ENCODE peak calls at places on chromosomes 13 and 19, in six cellular contexts. D is OCI-LY7; M is CD8-positive, alpha-beta memory T cell; Q is vagina; N is psoas muscle; L is heart right ventricle. G is an unnamed sample. For H3K4me1, the result is how much of the 10 kb centered on the place peaks cover.

GRCh38 chr13:63636231-63636993 is 2220.8 kb upstream of the PCDH20 start:
- DNase-seq in D (no peak), M (no peak), Q (no peak), N (no peak), L (no peak), G (no peak)

GRCh38 chr13:48775804-48776203 is 122.1 kb downstream of the CYSLTR2 start:
- DNase-seq in D (no peak), M (no peak), Q (no peak), N (no peak), L (no peak), G (peak)

GRCh38 chr13:97328222-97328790 is 105.7 kb upstream of the RAP2A start:
- DNase-seq in D (no peak), M (no peak), Q (no peak), N (peak), L (no peak), G (peak)

GRCh38 chr19:8004723-8005513 is 523 bp downstream of the ELAVL1 start:
- DNase-seq in D (peak), M (peak), Q (no peak), N (no peak), L (no peak), G (peak)

GRCh38 chr19:40646564-40647254 is 43.7 kb downstream of the NUMBL start:
- DNase-seq in D (no peak), M (no peak), Q (no peak), N (no peak), L (no peak), G (no peak)

GRCh38 chr19:28553005-28553404 is 659.9 kb downstream of the UQCRFS1 start:
- DNase-seq in D (no peak), M (no peak), Q (no peak), N (no peak), L (no peak), G (no peak)

GRCh38 chr13:79477968-79478367 is 3.0 kb upstream of the NDFIP2 start:
- DNase-seq in D (no peak), M (no peak), Q (no peak), N (no peak), L (peak), G (no peak)

GRCh38 chr13:33616130-33616529 is 201.8 kb upstream of the RFC3 start:
- DNase-seq in D (no peak), M (no peak), Q (no peak), N (no peak), L (no peak), G (no peak)

DNA sequence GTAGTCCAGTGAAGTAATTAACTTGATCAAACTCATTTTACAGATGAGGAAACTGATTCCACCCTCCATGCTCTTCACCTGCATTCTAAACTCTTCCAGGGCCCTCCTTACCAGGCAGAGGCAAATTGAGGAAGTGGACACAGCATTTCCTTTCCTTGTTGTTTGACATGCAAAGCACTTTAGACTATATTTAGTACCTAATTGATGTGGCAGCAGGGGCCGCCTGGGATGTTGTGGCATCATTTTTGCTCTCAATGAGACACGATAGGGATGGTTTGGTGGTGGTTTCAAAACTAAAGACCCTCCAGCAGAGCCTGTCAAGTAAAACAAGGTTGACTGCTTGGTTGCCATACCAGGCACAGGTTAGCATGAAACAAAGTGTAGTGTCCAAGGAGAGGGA is 7.9 kb downstream of the SIPA1L3 start:
- DNase-seq in D (peak), M (no peak), Q (no peak), N (no peak), L (no peak), G (no peak)
- H3K4me1 ChIP-seq in D (half or more), M (under half), Q (under half), N (under half), L (under half), G (under half)

DNA sequence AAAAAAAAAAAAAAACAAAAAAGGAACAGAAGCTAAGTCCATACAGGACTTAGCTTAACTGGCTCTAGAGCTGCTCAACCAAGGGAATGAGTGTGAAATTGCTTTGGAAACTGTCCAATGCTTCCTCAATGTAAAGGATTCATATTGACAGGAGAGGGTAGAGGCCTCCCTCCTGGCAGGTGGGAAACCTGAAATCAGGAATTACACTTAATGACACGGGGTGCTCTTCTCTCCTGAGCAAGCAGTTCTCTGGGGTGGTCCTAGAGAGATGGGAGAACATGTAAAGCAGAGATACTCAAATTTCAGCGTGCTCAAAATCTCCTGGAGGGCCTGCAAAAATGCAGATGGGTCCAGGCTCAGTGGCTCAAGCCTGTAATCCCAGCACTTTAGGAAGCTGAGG is 3.6 kb upstream of the MAG start:
- DNase-seq in D (no peak), M (no peak), Q (no peak), N (no peak), L (no peak), G (no peak)
- H3K4me1 ChIP-seq in D (under half), M (under half), Q (under half), N (under half), L (under half), G (under half)

DNA sequence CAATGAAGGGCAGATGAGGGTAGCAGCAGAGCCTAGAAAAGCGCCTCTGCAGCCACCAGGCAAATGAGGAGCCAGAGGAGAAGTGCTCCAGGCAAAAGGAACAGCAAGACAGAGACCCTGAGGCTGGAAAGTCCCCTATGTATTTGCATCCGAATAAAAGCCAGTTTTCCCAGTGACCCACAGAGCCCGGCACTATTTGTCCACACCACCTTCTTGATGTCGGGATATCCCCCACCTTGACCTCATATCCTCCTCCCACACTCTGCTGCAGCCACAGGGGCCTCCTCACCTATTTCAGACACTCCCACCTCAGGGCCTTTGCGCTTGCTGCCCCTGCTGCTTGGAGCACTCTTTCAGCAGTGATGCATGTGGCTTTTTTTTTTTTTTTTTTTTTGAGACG is 6.6 kb downstream of the ATG4D start:
- DNase-seq in D (no peak), M (no peak), Q (no peak), N (no peak), L (no peak), G (no peak)
- H3K4me1 ChIP-seq in D (under half), M (under half), Q (under half), N (under half), L (under half), G (under half)

DNA sequence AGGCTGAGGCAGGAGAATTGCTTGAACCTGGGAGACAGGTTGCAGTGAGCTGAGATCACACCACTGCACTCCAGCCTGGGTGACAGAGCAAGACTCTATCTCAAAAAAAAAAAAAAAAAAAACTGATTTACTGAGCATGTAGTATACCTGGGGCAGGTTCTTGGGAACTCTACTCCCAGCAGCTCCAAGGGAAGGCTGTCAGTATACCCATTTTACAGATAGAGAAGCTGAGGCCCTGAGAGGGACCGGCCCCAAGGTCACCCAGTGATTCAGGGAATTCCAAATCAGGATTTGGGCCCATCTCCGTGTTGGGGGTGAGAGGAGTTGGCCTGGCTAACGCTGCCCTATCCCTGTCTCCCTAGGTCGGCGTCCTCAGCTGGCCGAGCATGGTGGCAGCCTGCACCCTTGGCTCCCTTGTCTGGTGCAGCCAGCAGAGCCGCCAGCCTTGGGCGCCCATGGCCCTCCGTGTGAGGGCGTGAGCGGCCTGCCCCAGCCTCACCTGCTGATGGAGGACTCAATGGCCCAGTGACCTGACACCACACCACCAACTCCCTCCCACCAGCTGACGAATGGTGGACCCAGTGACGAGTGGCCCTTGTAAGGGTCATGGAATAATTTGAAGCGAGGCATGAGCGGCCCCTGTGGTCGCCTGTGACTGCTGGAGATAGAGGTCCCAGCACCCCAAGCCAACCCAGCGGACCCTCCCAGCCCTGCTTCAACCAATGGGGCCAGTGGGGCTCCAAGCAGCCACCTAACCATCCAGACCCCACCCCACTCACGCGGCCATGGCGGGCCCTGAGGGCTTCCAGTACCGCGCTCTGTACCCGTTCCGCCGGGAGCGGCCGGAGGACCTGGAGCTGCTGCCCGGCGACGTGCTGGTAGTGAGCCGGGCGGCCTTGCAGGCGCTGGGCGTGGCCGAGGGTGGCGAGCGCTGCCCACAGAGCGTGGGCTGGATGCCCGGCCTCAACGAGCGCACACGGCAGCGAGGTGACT is 2.4 kb downstream of the PIK3R2 start:
- DNase-seq in D (no peak), M (no peak), Q (no peak), N (no peak), L (no peak), G (no peak)
- H3K4me1 ChIP-seq in D (under half), M (under half), Q (half or more), N (half or more), L (under half), G (under half)

DNA sequence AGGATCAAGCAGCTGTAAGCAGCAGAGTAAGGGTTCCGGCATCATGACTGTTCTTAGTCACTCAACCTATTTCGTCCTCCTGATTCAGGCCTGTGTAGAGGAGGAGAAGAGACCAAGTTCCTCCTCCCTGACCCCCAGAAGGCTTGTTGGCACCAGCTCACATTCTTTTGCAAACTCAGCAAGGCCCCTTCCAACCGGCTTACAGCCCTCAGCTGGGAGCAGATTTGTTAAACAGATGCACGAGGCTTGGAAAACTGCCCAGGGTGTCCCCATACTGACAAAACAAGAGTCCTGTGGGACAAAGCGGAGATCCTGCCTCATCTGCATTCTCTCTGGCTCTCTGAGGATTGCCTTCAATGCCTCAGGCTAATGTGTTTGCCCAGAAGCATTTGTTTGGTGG is 113.2 kb upstream of the SOX21 start:
- DNase-seq in D (no peak), M (no peak), Q (no peak), N (peak), L (peak), G (no peak)
- H3K4me1 ChIP-seq in D (under half), M (under half), Q (under half), N (under half), L (under half), G (under half)

GRCh38 chr13:114113961-114114360 is 18.5 kb downstream of the RASA3 start:
- DNase-seq in D (no peak), M (no peak), Q (no peak), N (no peak), L (no peak), G (no peak)
- H3K4me1 ChIP-seq in D (under half), M (half or more), Q (under half), N (half or more), L (under half), G (under half)

DNA sequence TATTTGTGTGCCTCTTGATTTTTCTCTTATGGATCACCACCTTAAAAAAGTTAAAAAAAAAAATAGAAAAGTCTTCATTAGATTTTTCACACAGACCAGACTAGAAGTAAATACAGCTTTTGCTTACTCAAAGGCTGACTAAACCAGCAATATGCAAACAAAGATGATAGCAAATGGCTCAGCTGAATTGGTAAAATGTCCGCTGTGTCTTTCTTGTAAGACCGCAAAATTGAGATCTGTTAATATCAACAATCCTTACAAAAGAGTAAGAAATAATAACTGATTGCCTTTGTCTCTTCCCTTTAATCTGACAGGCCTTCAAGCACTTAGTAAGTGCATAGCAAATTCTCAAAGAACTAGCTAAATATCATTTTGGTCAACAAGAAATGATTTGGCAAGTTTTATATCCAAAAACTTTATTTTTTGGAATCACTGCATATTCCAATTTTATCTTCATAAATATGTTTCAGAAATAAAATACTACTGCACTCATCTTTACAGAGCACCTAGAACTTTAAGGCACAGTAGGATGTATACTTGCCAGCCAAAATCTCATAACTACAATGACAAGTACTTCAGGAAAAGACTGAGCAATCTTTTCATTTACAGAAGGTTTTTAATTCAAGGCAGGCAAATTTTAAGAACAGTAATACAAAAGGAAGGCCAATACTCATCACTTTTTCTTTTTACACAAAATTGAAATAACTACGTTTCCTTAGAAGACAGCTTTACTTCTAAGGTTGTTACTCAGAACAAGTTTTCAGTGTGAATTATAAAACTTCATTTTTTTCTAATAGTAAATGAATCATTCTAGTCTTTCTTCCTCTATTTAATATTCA is 1.2 kb downstream of the ELF1 start:
- DNase-seq in D (peak), M (no peak), Q (no peak), N (no peak), L (no peak), G (peak)
- H3K4me1 ChIP-seq in D (under half), M (under half), Q (under half), N (under half), L (half or more), G (under half)

GRCh38 chr19:58556633-58557252 is 1.7 kb downstream of the UBE2M start:
- DNase-seq in D (no peak), M (no peak), Q (no peak), N (no peak), L (no peak), G (no peak)
- H3K4me1 ChIP-seq in D (under half), M (half or more), Q (half or more), N (under half), L (under half), G (under half)

GRCh38 chr19:3606174-3606689 is 443 bp downstream of the TBXA2R start:
- DNase-seq in D (no peak), M (no peak), Q (no peak), N (no peak), L (no peak), G (no peak)
- H3K4me1 ChIP-seq in D (under half), M (under half), Q (half or more), N (under half), L (under half), G (under half)